ENCODE peak calls at places on chromosomes 12 and 14, in ten cellular contexts. One of them, this sample, is unnamed.

GRCh38 chr14:53766106-53766505 is 190.5 kb downstream of the BMP4 start:
- DNase-seq in heart left ventricle: no peak
- DNase-seq in GM12891: no peak
- DNase-seq in stomach: no peak
- DNase-seq in gastrocnemius medialis: no peak
- DNase-seq in A549: no peak
- DNase-seq in breast epithelium: no peak
- DNase-seq in right lobe of liver: no peak
- DNase-seq in ovary: no peak
- DNase-seq in HCT116: no peak
- DNase-seq in this sample: no peak

GRCh38 chr12:77323778-77324415 is 258.5 kb upstream of the E2F7 start:
- DNase-seq in heart left ventricle: no peak
- DNase-seq in GM12891: no peak
- DNase-seq in stomach: no peak
- DNase-seq in gastrocnemius medialis: no peak
- DNase-seq in A549: no peak
- DNase-seq in breast epithelium: no peak
- DNase-seq in right lobe of liver: no peak
- DNase-seq in ovary: no peak
- DNase-seq in HCT116: no peak
- DNase-seq in this sample: no peak

GRCh38 chr12:117047810-117048584 is 51.2 kb downstream of the TESC start:
- DNase-seq in heart left ventricle: peak
- DNase-seq in GM12891: no peak
- DNase-seq in stomach: no peak
- DNase-seq in gastrocnemius medialis: no peak
- DNase-seq in A549: peak
- DNase-seq in breast epithelium: no peak
- DNase-seq in right lobe of liver: no peak
- DNase-seq in ovary: no peak
- DNase-seq in HCT116: no peak
- DNase-seq in this sample: no peak

GRCh38 chr14:21494902-21495762 is 16.0 kb downstream of the METTL3 start:
- DNase-seq in heart left ventricle: no peak
- DNase-seq in GM12891: no peak
- DNase-seq in stomach: no peak
- DNase-seq in gastrocnemius medialis: no peak
- DNase-seq in A549: no peak
- DNase-seq in breast epithelium: no peak
- DNase-seq in right lobe of liver: no peak
- DNase-seq in ovary: no peak
- DNase-seq in HCT116: no peak
- DNase-seq in this sample: no peak

GRCh38 chr12:50088577-50089335 is 3.6 kb downstream of the SMARCD1 start:
- DNase-seq in heart left ventricle: no peak
- DNase-seq in GM12891: no peak
- DNase-seq in stomach: peak
- DNase-seq in gastrocnemius medialis: no peak
- DNase-seq in A549: peak
- DNase-seq in breast epithelium: no peak
- DNase-seq in right lobe of liver: no peak
- DNase-seq in ovary: no peak
- DNase-seq in HCT116: peak
- DNase-seq in this sample: peak

GRCh38 chr12:50059440-50060119 is 2.2 kb downstream of the ASIC1 start:
- DNase-seq in heart left ventricle: no peak
- DNase-seq in GM12891: no peak
- DNase-seq in stomach: no peak
- DNase-seq in gastrocnemius medialis: no peak
- DNase-seq in A549: no peak
- DNase-seq in breast epithelium: no peak
- DNase-seq in right lobe of liver: no peak
- DNase-seq in ovary: no peak
- DNase-seq in HCT116: no peak
- DNase-seq in this sample: no peak

GRCh38 chr14:79920180-79920579 is 291.1 kb downstream of the DIO2 start:
- DNase-seq in heart left ventricle: no peak
- DNase-seq in GM12891: no peak
- DNase-seq in stomach: no peak
- DNase-seq in gastrocnemius medialis: no peak
- DNase-seq in A549: no peak
- DNase-seq in breast epithelium: no peak
- DNase-seq in right lobe of liver: no peak
- DNase-seq in ovary: no peak
- DNase-seq in HCT116: no peak
- DNase-seq in this sample: no peak

GRCh38 chr12:118330421-118331018 is 42.2 kb downstream of the TAOK3 start:
- DNase-seq in heart left ventricle: no peak
- DNase-seq in GM12891: peak
- DNase-seq in stomach: no peak
- DNase-seq in gastrocnemius medialis: no peak
- DNase-seq in A549: no peak
- DNase-seq in breast epithelium: no peak
- DNase-seq in right lobe of liver: no peak
- DNase-seq in ovary: no peak
- DNase-seq in HCT116: no peak
- DNase-seq in this sample: peak

GRCh38 chr12:52561880-52562449 is 9.0 kb upstream of the KRT71 start:
- DNase-seq in heart left ventricle: no peak
- DNase-seq in GM12891: no peak
- DNase-seq in stomach: no peak
- DNase-seq in gastrocnemius medialis: no peak
- DNase-seq in A549: peak
- DNase-seq in breast epithelium: no peak
- DNase-seq in right lobe of liver: no peak
- DNase-seq in ovary: no peak
- DNase-seq in HCT116: peak
- DNase-seq in this sample: no peak

GRCh38 chr14:76115010-76115422 is 36.7 kb upstream of the GPATCH2L start:
- DNase-seq in heart left ventricle: no peak
- DNase-seq in GM12891: no peak
- DNase-seq in stomach: no peak
- DNase-seq in gastrocnemius medialis: no peak
- DNase-seq in A549: no peak
- DNase-seq in breast epithelium: no peak
- DNase-seq in right lobe of liver: no peak
- DNase-seq in ovary: no peak
- DNase-seq in HCT116: no peak
- DNase-seq in this sample: no peak

GRCh38 chr12:127832172-127832571 is 434.8 kb upstream of the TMEM132C start:
- DNase-seq in heart left ventricle: no peak
- DNase-seq in GM12891: no peak
- DNase-seq in stomach: no peak
- DNase-seq in gastrocnemius medialis: no peak
- DNase-seq in A549: no peak
- DNase-seq in breast epithelium: no peak
- DNase-seq in right lobe of liver: no peak
- DNase-seq in ovary: no peak
- DNase-seq in HCT116: no peak
- DNase-seq in this sample: no peak

GRCh38 chr12:130083002-130083401 is 79.3 kb upstream of the FZD10 start:
- DNase-seq in heart left ventricle: no peak
- DNase-seq in GM12891: no peak
- DNase-seq in stomach: no peak
- DNase-seq in gastrocnemius medialis: no peak
- DNase-seq in A549: no peak
- DNase-seq in breast epithelium: no peak
- DNase-seq in right lobe of liver: no peak
- DNase-seq in ovary: no peak
- DNase-seq in HCT116: no peak
- DNase-seq in this sample: no peak

GRCh38 chr12:105523164-105524057 is 192.9 kb downstream of the C12orf75 start:
- DNase-seq in heart left ventricle: peak
- DNase-seq in GM12891: no peak
- DNase-seq in stomach: no peak
- DNase-seq in gastrocnemius medialis: peak
- DNase-seq in A549: no peak
- DNase-seq in breast epithelium: no peak
- DNase-seq in right lobe of liver: no peak
- DNase-seq in ovary: peak
- DNase-seq in HCT116: no peak
- DNase-seq in this sample: no peak

GRCh38 chr12:23767834-23768233 is 181.6 kb downstream of the SOX5 start:
- DNase-seq in heart left ventricle: no peak
- DNase-seq in GM12891: no peak
- DNase-seq in stomach: no peak
- DNase-seq in gastrocnemius medialis: no peak
- DNase-seq in A549: no peak
- DNase-seq in breast epithelium: no peak
- DNase-seq in right lobe of liver: no peak
- DNase-seq in ovary: no peak
- DNase-seq in HCT116: no peak
- DNase-seq in this sample: no peak

GRCh38 chr14:54808326-54809161 is 94.1 kb downstream of the GCH1 start:
- DNase-seq in heart left ventricle: no peak
- DNase-seq in GM12891: no peak
- DNase-seq in stomach: no peak
- DNase-seq in gastrocnemius medialis: no peak
- DNase-seq in A549: no peak
- DNase-seq in breast epithelium: no peak
- DNase-seq in right lobe of liver: no peak
- DNase-seq in ovary: no peak
- DNase-seq in HCT116: no peak
- DNase-seq in this sample: no peak

GRCh38 chr12:5796171-5797091 is 148.6 kb downstream of the ANO2 start:
- DNase-seq in heart left ventricle: peak
- DNase-seq in GM12891: peak
- DNase-seq in stomach: peak
- DNase-seq in gastrocnemius medialis: no peak
- DNase-seq in A549: peak
- DNase-seq in breast epithelium: no peak
- DNase-seq in right lobe of liver: no peak
- DNase-seq in ovary: peak
- DNase-seq in HCT116: no peak
- DNase-seq in this sample: peak

GRCh38 chr12:68932701-68933563 is at the start of gene CPM:
- DNase-seq in heart left ventricle: peak
- DNase-seq in GM12891: peak
- DNase-seq in stomach: peak
- DNase-seq in gastrocnemius medialis: peak
- DNase-seq in A549: peak
- DNase-seq in breast epithelium: peak
- DNase-seq in right lobe of liver: peak
- DNase-seq in ovary: peak
- DNase-seq in HCT116: no peak
- DNase-seq in this sample: peak

GRCh38 chr12:6951551-6952120 is 480 bp downstream of the PTPN6 start:
- DNase-seq in heart left ventricle: no peak
- DNase-seq in GM12891: no peak
- DNase-seq in stomach: no peak
- DNase-seq in gastrocnemius medialis: no peak
- DNase-seq in A549: no peak
- DNase-seq in breast epithelium: no peak
- DNase-seq in right lobe of liver: peak
- DNase-seq in ovary: no peak
- DNase-seq in HCT116: no peak
- DNase-seq in this sample: no peak

GRCh38 chr12:26688344-26688904 is 144.6 kb downstream of the ITPR2 start:
- DNase-seq in heart left ventricle: no peak
- DNase-seq in GM12891: no peak
- DNase-seq in stomach: no peak
- DNase-seq in gastrocnemius medialis: no peak
- DNase-seq in A549: no peak
- DNase-seq in breast epithelium: no peak
- DNase-seq in right lobe of liver: no peak
- DNase-seq in ovary: no peak
- DNase-seq in HCT116: no peak
- DNase-seq in this sample: no peak

GRCh38 chr14:68784298-68784910 is 8.5 kb downstream of the ZFP36L1 start:
- DNase-seq in heart left ventricle: no peak
- DNase-seq in GM12891: no peak
- DNase-seq in stomach: peak
- DNase-seq in gastrocnemius medialis: no peak
- DNase-seq in A549: peak
- DNase-seq in breast epithelium: no peak
- DNase-seq in right lobe of liver: peak
- DNase-seq in ovary: peak
- DNase-seq in HCT116: no peak
- DNase-seq in this sample: no peak
- TF ChIP-seq POLR2A in heart left ventricle: no peak
- TF ChIP-seq POLR2A in GM12891: no peak
- TF ChIP-seq POLR2A in stomach: no peak
- TF ChIP-seq POLR2A in gastrocnemius medialis: no peak
- TF ChIP-seq POLR2A in A549: no peak
- TF ChIP-seq POLR2A in breast epithelium: no peak
- TF ChIP-seq POLR2A in right lobe of liver: peak
- TF ChIP-seq POLR2A in ovary: no peak
- TF ChIP-seq POLR2A in HCT116: no peak
- TF ChIP-seq POLR2A in this sample: no peak

GRCh38 chr12:95790025-95790911 is at the start of gene NTN4:
- DNase-seq in heart left ventricle: peak
- DNase-seq in GM12891: peak
- DNase-seq in stomach: peak
- DNase-seq in gastrocnemius medialis: no peak
- DNase-seq in A549: peak
- DNase-seq in breast epithelium: peak
- DNase-seq in right lobe of liver: peak
- DNase-seq in ovary: peak
- DNase-seq in HCT116: no peak
- DNase-seq in this sample: no peak
- TF ChIP-seq POLR2A in heart left ventricle: no peak
- TF ChIP-seq POLR2A in GM12891: no peak
- TF ChIP-seq POLR2A in stomach: no peak
- TF ChIP-seq POLR2A in gastrocnemius medialis: no peak
- TF ChIP-seq POLR2A in A549: peak
- TF ChIP-seq POLR2A in breast epithelium: peak
- TF ChIP-seq POLR2A in right lobe of liver: peak
- TF ChIP-seq POLR2A in ovary: peak
- TF ChIP-seq POLR2A in HCT116: no peak
- TF ChIP-seq POLR2A in this sample: no peak

GRCh38 chr12:64625243-64626077 is 15.2 kb downstream of the RASSF3 start:
- DNase-seq in heart left ventricle: peak
- DNase-seq in GM12891: no peak
- DNase-seq in stomach: peak
- DNase-seq in gastrocnemius medialis: peak
- DNase-seq in A549: peak
- DNase-seq in breast epithelium: no peak
- DNase-seq in right lobe of liver: peak
- DNase-seq in ovary: peak
- DNase-seq in HCT116: peak
- DNase-seq in this sample: peak
- TF ChIP-seq POLR2A in heart left ventricle: no peak
- TF ChIP-seq POLR2A in GM12891: peak
- TF ChIP-seq POLR2A in stomach: no peak
- TF ChIP-seq POLR2A in gastrocnemius medialis: no peak
- TF ChIP-seq POLR2A in A549: peak
- TF ChIP-seq POLR2A in breast epithelium: no peak
- TF ChIP-seq POLR2A in right lobe of liver: peak
- TF ChIP-seq POLR2A in ovary: no peak
- TF ChIP-seq POLR2A in HCT116: no peak
- TF ChIP-seq POLR2A in this sample: peak

GRCh38 chr14:103698380-103699260 is 16.6 kb downstream of the XRCC3 start:
- DNase-seq in heart left ventricle: no peak
- DNase-seq in GM12891: no peak
- DNase-seq in stomach: peak
- DNase-seq in gastrocnemius medialis: no peak
- DNase-seq in A549: no peak
- DNase-seq in breast epithelium: peak
- DNase-seq in right lobe of liver: no peak
- DNase-seq in ovary: no peak
- DNase-seq in HCT116: no peak
- DNase-seq in this sample: no peak
- TF ChIP-seq POLR2A in heart left ventricle: no peak
- TF ChIP-seq POLR2A in GM12891: peak
- TF ChIP-seq POLR2A in stomach: peak
- TF ChIP-seq POLR2A in gastrocnemius medialis: no peak
- TF ChIP-seq POLR2A in A549: no peak
- TF ChIP-seq POLR2A in breast epithelium: no peak
- TF ChIP-seq POLR2A in right lobe of liver: no peak
- TF ChIP-seq POLR2A in ovary: no peak
- TF ChIP-seq POLR2A in HCT116: no peak
- TF ChIP-seq POLR2A in this sample: no peak